ENCODE peak calls at places on chromosomes 7 and 10, in four cellular contexts. One of them, this sample, is unnamed.

GRCh38 chr10:78543749-78544446 is 510.2 kb downstream of the RPS24 start:
- DNase-seq in neural crest cell: peak; percentile 37
- DNase-seq in colonic mucosa: peak; percentile 56
- DNase-seq in immature natural killer cell: no peak
- DNase-seq in this sample: peak; percentile 49

GRCh38 chr10:121886997-121887622 is 40.7 kb downstream of the ATE1 start:
- DNase-seq in neural crest cell: peak; percentile 66
- DNase-seq in colonic mucosa: peak; percentile 62
- DNase-seq in immature natural killer cell: no peak
- DNase-seq in this sample: peak; percentile 59

GRCh38 chr7:158623241-158623640 is 35.6 kb upstream of the PTPRN2 start:
- DNase-seq in neural crest cell: no peak
- DNase-seq in colonic mucosa: no peak
- DNase-seq in immature natural killer cell: no peak
- DNase-seq in this sample: no peak

GRCh38 chr10:51242393-51242792 is 168.1 kb downstream of the PRKG1 start:
- DNase-seq in neural crest cell: no peak
- DNase-seq in colonic mucosa: no peak
- DNase-seq in immature natural killer cell: no peak
- DNase-seq in this sample: no peak

GRCh38 chr7:29564455-29565185 is 985 bp downstream of the PRR15 start:
- DNase-seq in neural crest cell: peak; percentile 20
- DNase-seq in colonic mucosa: peak; percentile 75
- DNase-seq in immature natural killer cell: no peak
- DNase-seq in this sample: no peak

GRCh38 chr10:99525897-99526296 is 6.8 kb upstream of the NKX2-3 start:
- DNase-seq in neural crest cell: no peak
- DNase-seq in colonic mucosa: no peak
- DNase-seq in immature natural killer cell: no peak
- DNase-seq in this sample: no peak

GRCh38 chr10:128476845-128477244 is 350.6 kb upstream of the MKI67 start:
- DNase-seq in neural crest cell: no peak
- DNase-seq in colonic mucosa: no peak
- DNase-seq in immature natural killer cell: no peak
- DNase-seq in this sample: no peak

GRCh38 chr7:124532166-124532565 is 233.4 kb downstream of the GPR37 start:
- DNase-seq in neural crest cell: no peak
- DNase-seq in colonic mucosa: no peak
- DNase-seq in immature natural killer cell: no peak
- DNase-seq in this sample: no peak

GRCh38 chr10:49512121-49512809 is 26.7 kb downstream of the ERCC6 start:
- DNase-seq in neural crest cell: no peak
- DNase-seq in colonic mucosa: no peak
- DNase-seq in immature natural killer cell: peak; percentile 38
- DNase-seq in this sample: no peak

GRCh38 chr7:3461923-3462322 is 160.9 kb downstream of the SDK1 start:
- DNase-seq in neural crest cell: no peak
- DNase-seq in colonic mucosa: no peak
- DNase-seq in immature natural killer cell: no peak
- DNase-seq in this sample: no peak

GRCh38 chr7:66946545-66946944 is 25.5 kb downstream of the TMEM248 start:
- DNase-seq in neural crest cell: no peak
- DNase-seq in colonic mucosa: peak; percentile 65
- DNase-seq in immature natural killer cell: no peak
- DNase-seq in this sample: no peak

GRCh38 chr10:86321568-86321967 is 45.0 kb downstream of the GRID1 start:
- DNase-seq in neural crest cell: no peak
- DNase-seq in colonic mucosa: no peak
- DNase-seq in immature natural killer cell: no peak
- DNase-seq in this sample: no peak

GRCh38 chr7:156993021-156993924 is 17.2 kb downstream of the MNX1 start:
- DNase-seq in neural crest cell: no peak
- DNase-seq in colonic mucosa: peak; percentile 10
- DNase-seq in immature natural killer cell: no peak
- DNase-seq in this sample: no peak

GRCh38 chr10:15324611-15325010 is 46.5 kb downstream of the FAM171A1 start:
- DNase-seq in neural crest cell: no peak
- DNase-seq in colonic mucosa: no peak
- DNase-seq in immature natural killer cell: no peak
- DNase-seq in this sample: no peak

GRCh38 chr10:24307696-24308476 is 98.9 kb downstream of the KIAA1217 start:
- DNase-seq in neural crest cell: no peak
- DNase-seq in colonic mucosa: no peak
- DNase-seq in immature natural killer cell: no peak
- DNase-seq in this sample: peak; percentile 3

GRCh38 chr7:36207451-36208291 is 54.6 kb downstream of the EEPD1 start:
- DNase-seq in neural crest cell: no peak
- DNase-seq in colonic mucosa: no peak
- DNase-seq in immature natural killer cell: no peak
- DNase-seq in this sample: peak; percentile 19

GRCh38 chr7:98619450-98620321 is 2.6 kb downstream of the NPTX2 start:
- DNase-seq in neural crest cell: no peak
- DNase-seq in colonic mucosa: no peak
- DNase-seq in immature natural killer cell: no peak
- DNase-seq in this sample: peak; percentile 14

GRCh38 chr10:69145329-69145728 is 21.4 kb downstream of the VPS26A start:
- DNase-seq in neural crest cell: no peak
- DNase-seq in colonic mucosa: no peak
- DNase-seq in immature natural killer cell: no peak
- DNase-seq in this sample: no peak

GRCh38 chr10:4812041-4812440 is 14.0 kb upstream of the AKR1E2 start:
- DNase-seq in neural crest cell: no peak
- DNase-seq in colonic mucosa: no peak
- DNase-seq in immature natural killer cell: no peak
- DNase-seq in this sample: no peak

GRCh38 chr10:105758209-105758998 is 1117.3 kb downstream of the SORCS3 start:
- DNase-seq in neural crest cell: no peak
- DNase-seq in colonic mucosa: no peak
- DNase-seq in immature natural killer cell: no peak
- DNase-seq in this sample: no peak

GRCh38 chr10:76031099-76031498 is 599.7 kb downstream of the LRMDA start:
- DNase-seq in neural crest cell: no peak
- DNase-seq in colonic mucosa: no peak
- DNase-seq in immature natural killer cell: no peak
- DNase-seq in this sample: no peak

GRCh38 chr7:105596866-105597265 is 15.6 kb upstream of the EFCAB10 start:
- DNase-seq in neural crest cell: no peak
- DNase-seq in colonic mucosa: no peak
- DNase-seq in immature natural killer cell: no peak
- DNase-seq in this sample: no peak

GRCh38 chr7:140478361-140479061 is 794 bp downstream of the MKRN1 start:
- DNase-seq in neural crest cell: peak; percentile 35
- DNase-seq in colonic mucosa: peak; percentile 48
- DNase-seq in immature natural killer cell: peak; percentile 9
- DNase-seq in this sample: no peak

GRCh38 chr7:107948645-107949442 is 54.1 kb downstream of the LAMB1 start:
- DNase-seq in neural crest cell: no peak
- DNase-seq in colonic mucosa: no peak
- DNase-seq in immature natural killer cell: no peak
- DNase-seq in this sample: no peak

GRCh38 chr7:93044147-93044810 is 73.5 kb downstream of the SAMD9 start:
- DNase-seq in neural crest cell: no peak
- DNase-seq in colonic mucosa: no peak
- DNase-seq in immature natural killer cell: no peak
- DNase-seq in this sample: no peak

GRCh38 chr10:14326581-14326980 is 4.1 kb downstream of the FRMD4A start:
- DNase-seq in neural crest cell: no peak
- DNase-seq in colonic mucosa: no peak
- DNase-seq in immature natural killer cell: no peak
- DNase-seq in this sample: no peak

GRCh38 chr10:28679941-28680752 is 2.8 kb downstream of the BAMBI start:
- DNase-seq in neural crest cell: no peak
- DNase-seq in colonic mucosa: peak; percentile 35
- DNase-seq in immature natural killer cell: no peak
- DNase-seq in this sample: no peak

GRCh38 chr7:110645616-110646015 is 445.3 kb upstream of the LRRN3 start:
- DNase-seq in neural crest cell: no peak
- DNase-seq in colonic mucosa: no peak
- DNase-seq in immature natural killer cell: no peak
- DNase-seq in this sample: no peak

GRCh38 chr10:76971565-76972170 is 665.9 kb downstream of the KCNMA1 start:
- DNase-seq in neural crest cell: no peak
- DNase-seq in colonic mucosa: no peak
- DNase-seq in immature natural killer cell: no peak
- DNase-seq in this sample: no peak

GRCh38 chr7:112422842-112423496 is 27.3 kb upstream of the IFRD1 start:
- DNase-seq in neural crest cell: no peak
- DNase-seq in colonic mucosa: peak; percentile 58
- DNase-seq in immature natural killer cell: no peak
- DNase-seq in this sample: no peak

GRCh38 chr7:82468435-82468834 is 24.9 kb upstream of the CACNA2D1 start:
- DNase-seq in neural crest cell: no peak
- DNase-seq in colonic mucosa: no peak
- DNase-seq in immature natural killer cell: no peak
- DNase-seq in this sample: no peak

GRCh38 chr7:157411580-157411979 is 74.8 kb downstream of the DNAJB6 start:
- DNase-seq in neural crest cell: no peak
- DNase-seq in colonic mucosa: no peak
- DNase-seq in immature natural killer cell: no peak
- DNase-seq in this sample: no peak